ENCODE peak calls at places on chromosomes 3 and 15, in nine cellular contexts. Z, C, E, G, U, J, B, Q and O are unnamed samples.

GRCh38 chr3:32147935-32148334 is 41.5 kb downstream of the GPD1L start:
- DNase-seq in J (no peak), C (no peak), G (no peak), B (no peak), Q (no peak), Z (peak; percentile 38), E (no peak), U (no peak), O (no peak)

GRCh38 chr3:181712505-181713299 is 977 bp downstream of the SOX2 start:
- DNase-seq in J (peak; percentile 51), Q (peak; percentile 17), B (no peak), G (peak; percentile 35), Z (no peak), C (no peak), U (no peak), E (no peak), O (no peak)

GRCh38 chr15:86650084-86650483 is 570.4 kb downstream of the AGBL1 start:
- DNase-seq in E (no peak), Z (no peak), Q (peak; percentile 44), G (no peak), J (no peak), U (no peak), B (no peak), C (no peak), O (no peak)

GRCh38 chr3:112116777-112117186 is 16.3 kb downstream of the GCSAM start:
- DNase-seq in B (no peak), J (no peak), C (no peak), U (no peak), G (no peak), Q (no peak), E (no peak), Z (no peak), O (no peak)

GRCh38 chr15:50182233-50183013 is 427 bp downstream of the SLC27A2 start:
- DNase-seq in Q (peak; percentile 47), B (peak; percentile 50), Z (peak; percentile 24), C (peak; percentile 25), E (no peak), U (peak; percentile 40), J (no peak), G (peak; percentile 48), O (peak; percentile 59)

GRCh38 chr15:58355965-58356358 is 75.8 kb upstream of the LIPC start:
- DNase-seq in J (no peak), G (no peak), C (no peak), B (no peak), Q (no peak), E (no peak), Z (no peak), U (no peak), O (no peak)

GRCh38 chr3:193783166-193783896 is 190.3 kb downstream of the OPA1 start:
- DNase-seq in G (peak; percentile 34), C (no peak), J (no peak), Q (peak; percentile 57), Z (no peak), U (no peak), B (no peak), E (no peak), O (no peak)

GRCh38 chr3:24680214-24680967 is 185.7 kb upstream of the THRB start:
- DNase-seq in G (peak; percentile 87), J (peak; percentile 75), C (peak; percentile 72), Z (peak; percentile 37), Q (peak; percentile 25), U (no peak), B (peak; percentile 84), E (peak; percentile 68), O (peak; percentile 80)

GRCh38 chr3:139110072-139110830 is 65.6 kb upstream of the PRR23C start:
- DNase-seq in U (no peak), B (no peak), Z (no peak), E (no peak), G (no peak), J (no peak), Q (no peak), C (peak; percentile 69), O (peak; percentile 72)

GRCh38 chr3:105827959-105828358 is 40.9 kb downstream of the CBLB start:
- DNase-seq in Z (peak; percentile 93), C (peak; percentile 46), E (no peak), B (no peak), G (peak; percentile 55), U (no peak), Q (peak; percentile 77), J (peak; percentile 28), O (no peak)

GRCh38 chr3:158713094-158713499 is 19.2 kb downstream of the RARRES1 start:
- DNase-seq in E (no peak), U (no peak), Q (no peak), G (no peak), Z (peak; percentile 50), C (peak; percentile 72), J (no peak), B (peak; percentile 19), O (no peak)

GRCh38 chr3:65751123-65751700 is 287.5 kb downstream of the MAGI1 start:
- DNase-seq in U (no peak), E (peak; percentile 14), C (peak; percentile 58), J (peak; percentile 60), B (peak; percentile 79), G (peak; percentile 63), Z (peak; percentile 48), Q (peak; percentile 11), O (no peak)

GRCh38 chr3:150742679-150743078 is 20.3 kb downstream of the SIAH2 start:
- DNase-seq in G (no peak), B (no peak), Z (no peak), U (no peak), E (no peak), C (no peak), Q (no peak), J (no peak), O (no peak)

GRCh38 chr3:58487140-58487886 is 4.6 kb upstream of the KCTD6 start:
- DNase-seq in U (no peak), J (no peak), B (no peak), Z (peak; percentile 55), C (no peak), G (no peak), Q (peak; percentile 71), E (peak; percentile 38), O (no peak)

GRCh38 chr3:50502584-50503423 is 630 bp downstream of the CACNA2D2 start:
- DNase-seq in Q (no peak), U (no peak), E (no peak), G (peak; percentile 17), J (no peak), B (peak; percentile 54), C (no peak), Z (no peak), O (peak; percentile 27)

GRCh38 chr3:174618368-174618767 is 240.8 kb upstream of the NAALADL2 start:
- DNase-seq in Z (no peak), G (no peak), E (no peak), B (no peak), C (no peak), J (no peak), Q (no peak), U (no peak), O (no peak)

GRCh38 chr3:111241960-111242359 is 170.3 kb downstream of the NECTIN3 start:
- DNase-seq in U (no peak), Q (no peak), B (no peak), E (no peak), Z (no peak), J (no peak), C (no peak), G (no peak), O (no peak)

GRCh38 chr3:57464011-57464410 is 80.1 kb downstream of the DNAH12 start:
- DNase-seq in U (no peak), E (no peak), B (no peak), C (no peak), Z (no peak), Q (peak; percentile 6), G (no peak), J (no peak), O (no peak)

GRCh38 chr3:57464801-57465200 is 79.3 kb downstream of the DNAH12 start:
- DNase-seq in U (no peak), B (peak; percentile 4), Z (peak; percentile 6), G (no peak), Q (no peak), C (no peak), J (peak; percentile 13), E (no peak), O (no peak)
- TF ChIP-seq CTCF in U (no peak), B (peak; percentile 24), Z (peak; percentile 34), G (peak; percentile 12), Q (no peak), C (no peak), J (no peak), E (no peak), O (no peak)

GRCh38 chr15:48748535-48748934 is 62.3 kb downstream of the CEP152 start:
- DNase-seq in C (no peak), B (no peak), U (no peak), J (no peak), E (no peak), Z (peak; percentile 29), G (no peak), Q (peak; percentile 16), O (no peak)
- H3K36me3 ChIP-seq in C (no peaks in the 10 kb centered on the region), B (no peaks in the 10 kb centered on the region), U (peaks cover 5% of the 10 kb centered on the region), J (no peaks in the 10 kb centered on the region), E (peaks cover 7% of the 10 kb centered on the region), Z (peaks cover 1% of the 10 kb centered on the region), G (no peaks in the 10 kb centered on the region), Q (no peaks in the 10 kb centered on the region), O (no peaks in the 10 kb centered on the region)

GRCh38 chr15:42065478-42065877 is 28.9 kb downstream of the PLA2G4D start:
- DNase-seq in Q (no peak), C (peak; percentile 15), Z (no peak), U (no peak), G (peak; percentile 1), E (no peak), B (no peak), J (no peak), O (no peak)

GRCh38 chr15:42065008-42065407 is 29.4 kb downstream of the PLA2G4D start:
- DNase-seq in E (no peak), J (no peak), U (no peak), Q (no peak), C (peak; percentile 18), G (peak; percentile 7), Z (no peak), B (no peak), O (no peak)

GRCh38 chr15:42068601-42069000 is 25.8 kb downstream of the PLA2G4D start:
- DNase-seq in E (no peak), G (no peak), J (no peak), B (no peak), Q (no peak), C (no peak), U (no peak), Z (no peak), O (no peak)

GRCh38 chr15:42069025-42069424 is 25.3 kb downstream of the PLA2G4D start:
- DNase-seq in E (no peak), C (no peak), Q (no peak), Z (no peak), B (no peak), G (no peak), U (no peak), J (no peak), O (no peak)

GRCh38 chr15:42066764-42067415 is 27.5 kb downstream of the PLA2G4D start:
- DNase-seq in E (no peak), Q (no peak), Z (no peak), G (no peak), U (no peak), J (no peak), C (no peak), B (no peak), O (no peak)
- TF ChIP-seq CTCF in E (peak; percentile 2), Q (no peak), Z (no peak), G (no peak), U (no peak), J (no peak), C (no peak), B (no peak), O (no peak)

DNA sequence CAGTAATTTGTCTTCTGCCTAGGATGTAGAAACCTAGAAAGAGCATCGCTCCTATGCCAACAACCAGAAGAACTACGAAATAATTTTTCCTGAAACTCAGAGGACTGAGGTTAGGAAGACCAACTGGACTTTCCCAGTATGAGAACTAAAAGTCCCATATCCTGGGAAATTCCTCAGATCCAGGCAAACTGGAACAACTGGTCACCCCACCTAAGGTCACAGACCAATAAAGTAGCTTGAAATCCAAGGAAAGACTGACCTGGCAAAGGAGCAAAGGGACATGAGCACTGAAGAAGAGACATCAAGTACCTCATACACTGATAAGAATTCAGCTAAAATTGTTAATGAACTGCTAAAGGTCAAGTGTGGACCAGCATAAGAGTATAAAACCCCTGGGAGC is 6.6 kb downstream of the RPL39L start:
- DNase-seq in Z (no peak), B (no peak), U (no peak), J (peak; percentile 22), E (no peak), C (no peak), Q (no peak), G (no peak), O (no peak)
- H3K36me3 ChIP-seq in Z (no peaks in the 10 kb centered on the region), B (no peaks in the 10 kb centered on the region), U (no peaks in the 10 kb centered on the region), J (no peaks in the 10 kb centered on the region), E (no peaks in the 10 kb centered on the region), C (no peaks in the 10 kb centered on the region), Q (no peaks in the 10 kb centered on the region), G (no peaks in the 10 kb centered on the region), O (no peaks in the 10 kb centered on the region)